ENCODE peak calls at places on chromosomes 4 and X, in four cellular contexts. Y is brain microvascular endothelial cell, X is heart left ventricle, T is psoas muscle. K is an unnamed sample. For H3K36me3, the result is how much of the 10 kb centered on the place peaks cover.

GRCh38 chr4:9758641-9759317 is 22.7 kb upstream of the DRD5 start:
- DNase-seq in X (no peak), Y (no peak), T (no peak), K (no peak)

GRCh38 chrX:7147431-7147977 is at the start of gene STS:
- DNase-seq in Y (no peak), X (peak), T (peak), K (peak)

GRCh38 chrX:6095469-6095868 is 133.2 kb downstream of the NLGN4X start:
- DNase-seq in X (no peak), Y (no peak), T (no peak), K (no peak)

GRCh38 chr4:6008092-6008551 is 10.1 kb downstream of the C4orf50 start:
- DNase-seq in Y (no peak), X (no peak), T (no peak), K (no peak)

GRCh38 chr4:5785806-5786680 is 75.0 kb downstream of the EVC start:
- DNase-seq in Y (peak), X (peak), T (no peak), K (no peak)

GRCh38 chr4:80587861-80588385 is 252.4 kb downstream of the CFAP299 start:
- DNase-seq in Y (no peak), X (no peak), T (no peak), K (no peak)

GRCh38 chr4:110823251-110823650 is 200.4 kb upstream of the PITX2 start:
- DNase-seq in T (no peak), X (no peak), Y (peak), K (no peak)

GRCh38 chrX:110167952-110168451 is 149.9 kb downstream of the AMMECR1 start:
- DNase-seq in Y (peak), T (peak), X (no peak), K (peak)

GRCh38 chr4:6230827-6231662 is 30.7 kb upstream of the JAKMIP1 start:
- DNase-seq in Y (no peak), T (no peak), X (no peak), K (no peak)

GRCh38 chrX:132041016-132041415 is 17.9 kb downstream of the STK26 start:
- DNase-seq in T (no peak), Y (peak), X (no peak), K (no peak)

GRCh38 chr4:8832130-8832930 is 39.3 kb downstream of the HMX1 start:
- DNase-seq in X (peak), T (peak), Y (no peak), K (peak)

GRCh38 chr4:20288846-20289512 is 37.3 kb downstream of the SLIT2 start:
- DNase-seq in T (no peak), Y (no peak), X (no peak), K (no peak)

GRCh38 chr4:185994750-185995149 is 74.2 kb upstream of the TLR3 start:
- DNase-seq in T (no peak), X (no peak), Y (no peak), K (no peak)

GRCh38 chrX:3815896-3816664 is 102.6 kb upstream of the PRKX start:
- DNase-seq in T (peak), Y (peak), X (peak), K (peak)

GRCh38 chr4:23614284-23614892 is 275.5 kb downstream of the PPARGC1A start:
- DNase-seq in X (no peak), Y (no peak), T (no peak), K (no peak)

GRCh38 chrX:110280954-110281353 is 36.9 kb downstream of the AMMECR1 start:
- DNase-seq in Y (no peak), X (no peak), T (no peak), K (no peak)

GRCh38 chr4:48877827-48878535 is 28.6 kb downstream of the OCIAD2 start:
- DNase-seq in X (no peak), T (no peak), Y (no peak), K (no peak)

GRCh38 chr4:187937557-187937956 is 58.0 kb upstream of the ZFP42 start:
- DNase-seq in Y (no peak), T (no peak), X (no peak), K (no peak)

GRCh38 chr4:83771113-83771705 is 235.3 kb downstream of the GPAT3 start:
- DNase-seq in Y (peak), X (peak), T (no peak), K (peak)

GRCh38 chr4:163295138-163295537 is 37.3 kb downstream of the NPY1R start:
- DNase-seq in X (no peak), Y (no peak), T (no peak), K (no peak)

GRCh38 chr4:17115546-17115945 is 217.1 kb upstream of the LDB2 start:
- DNase-seq in Y (no peak), X (no peak), T (no peak), K (no peak)

GRCh38 chrX:47351706-47352105 is 18.7 kb upstream of the ZNF157 start:
- DNase-seq in Y (peak), X (no peak), T (no peak), K (no peak)

GRCh38 chrX:54042609-54043010 is 1.7 kb downstream of the PHF8 start:
- DNase-seq in Y (peak), T (peak), X (peak), K (peak)

GRCh38 chr4:184816962-184817361 is 8.8 kb downstream of the ACSL1 start:
- DNase-seq in Y (no peak), X (no peak), T (no peak), K (no peak)

GRCh38 chr4:162865102-162865501 is 301.6 kb downstream of the NAF1 start:
- DNase-seq in T (no peak), X (no peak), Y (no peak), K (no peak)

GRCh38 chr4:152591361-152591760 is 55.5 kb upstream of the FBXW7 start:
- DNase-seq in T (peak), Y (peak), X (peak), K (peak)

GRCh38 chr4:71195932-71196331 is 142.9 kb upstream of the SLC4A4 start:
- DNase-seq in Y (peak), X (no peak), T (no peak), K (no peak)

GRCh38 chr4:140134780-140135179 is 19.2 kb downstream of the MAML3 start:
- DNase-seq in Y (no peak), X (no peak), T (no peak), K (no peak)

GRCh38 chrX:39152106-39152649 is 350.9 kb downstream of the MID1IP1 start:
- DNase-seq in T (peak), Y (no peak), X (peak), K (peak)

GRCh38 chr4:101283436-101283835 is 63.9 kb downstream of the PPP3CA start:
- DNase-seq in X (no peak), T (no peak), Y (no peak), K (no peak)

GRCh38 chr4:12679217-12679616 is 804.9 kb downstream of the RAB28 start:
- DNase-seq in X (no peak), T (no peak), Y (no peak), K (no peak)

GRCh38 chr4:15003441-15003890 is 1.2 kb downstream of the CPEB2 start:
- DNase-seq in T (peak), X (peak), Y (no peak), K (peak)

GRCh38 chr4:41728571-41728908 is 20.0 kb downstream of the PHOX2B start:
- DNase-seq in Y (no peak), X (no peak), T (no peak), K (no peak)

GRCh38 chr4:26458104-26458503 is 32.2 kb downstream of the CCKAR start:
- DNase-seq in X (no peak), T (no peak), Y (peak), K (no peak)

GRCh38 chr4:25767877-25768475 is 94.8 kb downstream of the SEL1L3 start:
- DNase-seq in X (peak), Y (peak), T (no peak), K (no peak)

GRCh38 chr4:16897351-16897750 is 1.1 kb downstream of the LDB2 start:
- DNase-seq in X (no peak), Y (no peak), T (no peak), K (no peak)

DNA sequence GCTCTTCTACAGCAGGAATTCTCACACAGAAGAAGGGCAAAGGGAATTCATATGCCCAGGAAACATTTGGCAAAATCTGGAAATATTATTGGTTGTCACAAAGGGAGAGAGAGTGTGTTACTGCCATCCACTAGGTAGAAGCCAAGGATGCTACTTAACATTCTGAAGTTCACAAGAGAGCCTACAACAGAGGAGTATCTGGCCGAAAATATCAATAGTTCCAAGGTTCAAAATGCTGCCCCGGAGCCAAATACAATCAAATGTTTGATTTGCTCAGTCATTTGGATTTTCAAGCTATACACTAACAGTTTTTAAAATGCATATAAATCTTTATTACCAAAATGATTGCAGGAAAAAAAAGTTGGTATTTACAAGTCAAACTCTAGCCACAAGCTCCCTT is 18.8 kb downstream of the OTUD4 start:
- DNase-seq in T (no peak), X (no peak), Y (no peak), K (no peak)
- H3K36me3 ChIP-seq in T (under half), X (half or more), Y (under half), K (half or more)

DNA sequence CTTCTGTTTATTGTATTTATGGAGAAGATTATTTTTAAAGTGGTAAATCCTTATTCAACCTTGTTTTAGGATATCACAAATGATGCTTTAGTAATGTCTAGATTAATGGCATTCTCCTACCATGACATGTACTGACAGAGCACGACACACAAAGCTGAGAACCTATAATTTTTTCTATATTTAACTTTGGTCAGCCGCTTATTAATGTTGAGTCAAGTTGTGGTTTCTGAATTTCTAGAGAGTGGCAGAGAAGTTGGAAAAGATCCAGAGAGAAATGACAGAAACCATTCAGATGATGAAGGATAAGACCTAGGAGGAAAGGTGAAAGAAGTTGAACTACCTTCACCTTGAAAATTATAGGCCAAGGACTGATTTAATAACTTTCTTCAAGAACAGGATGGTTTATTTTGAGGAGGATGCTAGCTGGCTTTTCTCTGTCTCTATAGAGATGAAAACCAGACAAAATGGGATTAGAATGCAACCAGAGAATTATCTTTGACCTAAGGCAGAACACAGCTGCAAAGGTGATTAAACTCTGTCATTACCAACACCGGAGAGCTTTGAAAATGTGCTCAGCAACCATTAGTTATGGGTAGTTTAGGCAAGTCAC is 62.6 kb upstream of the TSPAN5 start:
- DNase-seq in X (no peak), T (no peak), Y (peak), K (no peak)
- H3K36me3 ChIP-seq in X (under half), T (under half), Y (under half), K (under half)

DNA sequence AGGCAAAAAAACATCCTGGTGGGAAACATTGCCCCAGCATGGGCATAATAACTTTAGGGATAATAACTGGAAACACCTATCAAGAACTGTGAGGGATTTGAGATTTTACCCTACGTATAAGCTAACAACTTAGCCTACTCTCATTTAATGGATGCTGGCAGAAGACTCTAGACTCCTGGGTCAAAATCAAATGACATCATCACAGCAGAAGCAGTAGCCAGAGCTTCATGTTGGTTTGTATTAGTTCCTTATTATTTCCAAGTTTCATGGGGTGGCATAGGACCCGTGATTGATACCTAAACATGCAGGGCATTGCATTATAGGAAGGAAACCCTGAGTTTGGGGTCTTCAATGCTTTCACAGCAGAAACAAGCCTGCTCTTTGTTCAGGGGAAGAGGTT is 4.6 kb downstream of the TCEAL9 start:
- DNase-seq in T (no peak), X (no peak), Y (no peak), K (no peak)
- H3K36me3 ChIP-seq in T (under half), X (under half), Y (under half), K (under half)

GRCh38 chr4:1216076-1216614 is 32.8 kb downstream of the CTBP1 start:
- DNase-seq in T (no peak), X (no peak), Y (no peak), K (no peak)
- H3K36me3 ChIP-seq in T (under half), X (half or more), Y (half or more), K (half or more)

DNA sequence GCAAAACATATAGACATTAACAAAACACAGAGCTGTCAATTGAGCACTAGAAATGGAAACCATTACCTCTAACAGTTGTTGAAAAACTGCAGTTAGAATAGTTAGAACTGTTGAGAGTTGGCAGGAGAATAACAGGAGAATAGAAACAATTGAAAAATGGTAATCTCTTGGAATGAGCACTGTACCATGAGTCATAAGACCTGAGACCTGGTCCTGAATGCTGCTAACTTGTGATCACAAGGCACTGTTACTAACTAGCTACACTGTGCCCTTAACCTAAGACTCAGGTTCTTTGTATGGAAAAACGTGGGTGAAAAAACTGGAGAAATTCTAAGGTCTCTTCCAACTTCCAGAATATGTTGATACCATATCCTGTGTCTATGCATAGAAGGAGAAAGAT is 29.3 kb downstream of the FAM114A1 start:
- DNase-seq in Y (no peak), X (no peak), T (no peak), K (no peak)
- H3K36me3 ChIP-seq in Y (half or more), X (half or more), T (under half), K (half or more)

DNA sequence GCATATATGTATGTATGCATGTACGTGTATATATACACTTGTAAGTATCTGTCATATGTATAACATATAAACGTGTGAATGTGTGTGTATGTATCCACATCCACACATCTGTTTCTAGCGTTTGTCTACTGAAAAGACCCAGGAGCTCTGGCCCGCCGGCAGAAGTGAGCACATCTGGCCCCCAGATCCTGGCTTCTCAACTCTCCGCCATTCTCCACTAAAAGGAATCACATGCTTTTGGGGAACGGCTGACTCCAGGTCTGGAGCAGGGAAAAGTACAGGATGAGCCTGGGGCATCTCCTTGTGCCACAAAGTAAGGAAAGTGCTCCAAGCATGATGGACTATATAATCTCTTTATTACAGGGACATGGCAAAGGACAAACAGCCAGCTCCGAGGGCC is 143.7 kb downstream of the AFAP1 start:
- DNase-seq in Y (no peak), T (no peak), X (no peak), K (no peak)
- H3K36me3 ChIP-seq in Y (half or more), T (under half), X (half or more), K (half or more)

DNA sequence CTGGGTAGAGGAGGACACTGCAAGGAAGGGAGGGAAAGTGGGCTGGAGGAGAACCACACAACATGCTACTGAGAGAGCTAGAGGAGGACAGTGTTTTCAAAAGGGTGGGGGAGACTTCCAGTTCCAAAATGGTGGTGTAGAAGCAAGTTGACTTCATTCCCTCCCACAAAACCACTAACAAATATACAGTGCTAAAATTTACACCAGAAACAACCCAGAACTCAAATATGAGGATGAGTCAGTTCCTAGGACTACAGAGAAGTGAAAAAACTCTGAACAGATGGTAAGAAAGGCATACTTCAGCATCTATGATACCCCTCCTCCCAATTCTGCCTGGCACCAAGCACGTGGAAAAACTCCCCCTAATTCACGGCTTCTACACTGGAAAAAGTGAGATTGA is 9.8 kb downstream of the AADAT start:
- DNase-seq in Y (no peak), T (no peak), X (no peak), K (no peak)
- H3K36me3 ChIP-seq in Y (under half), T (under half), X (under half), K (under half)

DNA sequence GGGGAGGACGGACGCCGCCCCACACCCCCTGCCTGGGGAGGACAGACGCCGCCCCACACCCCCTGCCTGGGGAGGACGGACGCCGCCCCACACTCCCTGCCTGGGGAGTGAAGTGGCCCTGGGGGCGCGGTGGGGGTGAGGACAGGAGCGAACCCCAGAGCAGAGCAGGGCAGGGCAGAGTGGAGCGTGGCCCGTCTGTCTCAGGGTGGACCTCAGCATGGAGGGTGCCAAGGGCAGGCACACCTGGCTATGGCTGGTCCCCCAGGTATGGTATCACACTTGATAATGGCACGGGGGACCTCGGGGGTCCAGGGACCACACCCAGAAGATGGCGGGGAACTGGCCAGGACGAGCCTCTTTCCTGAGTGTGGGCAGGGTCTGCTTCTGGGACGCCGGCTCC is 9.6 kb downstream of the LRPAP1 start:
- DNase-seq in X (no peak), T (peak), Y (no peak), K (peak)
- H3K36me3 ChIP-seq in X (half or more), T (under half), Y (under half), K (half or more)

GRCh38 chrX:1518512-1518911 is 18.5 kb downstream of the P2RY8 start:
- DNase-seq in X (no peak), T (no peak), Y (no peak), K (no peak)

GRCh38 chrX:1519022-1519497 is 17.9 kb downstream of the P2RY8 start:
- DNase-seq in T (no peak), Y (no peak), X (no peak), K (no peak)

GRCh38 chrX:1524874-1525582 is 12.0 kb downstream of the P2RY8 start:
- DNase-seq in X (no peak), T (no peak), Y (no peak), K (no peak)

GRCh38 chrX:1520350-1520749 is 16.6 kb downstream of the P2RY8 start:
- DNase-seq in T (no peak), X (no peak), Y (no peak), K (no peak)

GRCh38 chrX:1521459-1521956 is 15.5 kb downstream of the P2RY8 start:
- DNase-seq in T (no peak), Y (no peak), X (no peak), K (no peak)
- H3K36me3 ChIP-seq in T (under half), Y (under half), X (under half), K (under half)

DNA sequence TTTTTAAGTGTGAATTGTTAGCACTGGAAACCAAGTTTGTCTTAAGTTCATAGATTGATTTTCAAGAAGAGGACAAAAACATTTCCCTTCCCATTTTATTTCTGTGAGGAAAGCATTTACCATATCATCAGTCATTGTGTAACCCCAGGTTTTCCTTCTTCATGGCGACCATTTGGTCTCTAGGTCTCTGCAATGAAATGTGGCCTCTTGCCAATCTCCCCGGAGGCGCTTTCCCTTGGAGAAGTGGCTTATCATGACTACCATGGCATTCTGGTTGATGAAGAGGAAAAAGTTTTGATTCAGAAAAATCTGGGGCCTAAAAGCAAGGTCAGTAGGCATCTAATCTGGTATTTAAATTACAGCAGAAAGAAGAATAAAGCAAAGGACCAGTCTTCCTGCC is 54.4 kb downstream of the ADD1 start:
- DNase-seq in Y (no peak), X (no peak), T (no peak), K (no peak)
- H3K36me3 ChIP-seq in Y (half or more), X (half or more), T (under half), K (half or more)